ENCODE peak calls at places on chromosome 5, in nine cellular contexts. One of them, this sample, is unnamed.

GRCh38 chr5:766666-767431 is 17.7 kb downstream of the ZDHHC11B start:
- DNase-seq in EL: no peak
- DNase-seq in AG08396: no peak
- DNase-seq in iris pigment epithelial cell: no peak
- DNase-seq in AG04450: no peak
- DNase-seq in adipocyte: no peak
- DNase-seq in stimulated activated CD8-positive, alpha-beta memory T cell treated with anti-CD3 and anti-CD28 coated beads, Interleukin-2, amount 100 ng/mL, for 48 hours: no peak
- DNase-seq in NCI-H748 treated with DMSO at 0.1 percent for 48 hours: no peak
- DNase-seq in GM19239: no peak
- DNase-seq in this sample: no peak

GRCh38 chr5:72096602-72097205 is 10.6 kb upstream of the MAP1B start:
- DNase-seq in EL: peak
- DNase-seq in AG08396: no peak
- DNase-seq in iris pigment epithelial cell: no peak
- DNase-seq in AG04450: no peak
- DNase-seq in adipocyte: no peak
- DNase-seq in stimulated activated CD8-positive, alpha-beta memory T cell treated with anti-CD3 and anti-CD28 coated beads, Interleukin-2, amount 100 ng/mL, for 48 hours: no peak
- DNase-seq in NCI-H748 treated with DMSO at 0.1 percent for 48 hours: no peak
- DNase-seq in GM19239: no peak
- DNase-seq in this sample: no peak

GRCh38 chr5:169873642-169874041 is 106.7 kb downstream of the INSYN2B start:
- DNase-seq in EL: no peak
- DNase-seq in AG08396: no peak
- DNase-seq in iris pigment epithelial cell: peak
- DNase-seq in AG04450: no peak
- DNase-seq in adipocyte: no peak
- DNase-seq in stimulated activated CD8-positive, alpha-beta memory T cell treated with anti-CD3 and anti-CD28 coated beads, Interleukin-2, amount 100 ng/mL, for 48 hours: no peak
- DNase-seq in NCI-H748 treated with DMSO at 0.1 percent for 48 hours: no peak
- DNase-seq in GM19239: no peak
- DNase-seq in this sample: no peak

GRCh38 chr5:6780802-6781391 is 67.7 kb downstream of the TENT4A start:
- DNase-seq in EL: no peak
- DNase-seq in AG08396: no peak
- DNase-seq in iris pigment epithelial cell: no peak
- DNase-seq in AG04450: no peak
- DNase-seq in adipocyte: no peak
- DNase-seq in stimulated activated CD8-positive, alpha-beta memory T cell treated with anti-CD3 and anti-CD28 coated beads, Interleukin-2, amount 100 ng/mL, for 48 hours: no peak
- DNase-seq in NCI-H748 treated with DMSO at 0.1 percent for 48 hours: no peak
- DNase-seq in GM19239: no peak
- DNase-seq in this sample: no peak

GRCh38 chr5:112685929-112686328 is 51.8 kb upstream of the APC start:
- DNase-seq in EL: peak
- DNase-seq in AG08396: no peak
- DNase-seq in iris pigment epithelial cell: no peak
- DNase-seq in AG04450: no peak
- DNase-seq in adipocyte: peak
- DNase-seq in stimulated activated CD8-positive, alpha-beta memory T cell treated with anti-CD3 and anti-CD28 coated beads, Interleukin-2, amount 100 ng/mL, for 48 hours: no peak
- DNase-seq in NCI-H748 treated with DMSO at 0.1 percent for 48 hours: no peak
- DNase-seq in GM19239: no peak
- DNase-seq in this sample: no peak

GRCh38 chr5:154179846-154180710 is 10.5 kb upstream of the GALNT10 start:
- DNase-seq in EL: peak
- DNase-seq in AG08396: peak
- DNase-seq in iris pigment epithelial cell: peak
- DNase-seq in AG04450: peak
- DNase-seq in adipocyte: peak
- DNase-seq in stimulated activated CD8-positive, alpha-beta memory T cell treated with anti-CD3 and anti-CD28 coated beads, Interleukin-2, amount 100 ng/mL, for 48 hours: no peak
- DNase-seq in NCI-H748 treated with DMSO at 0.1 percent for 48 hours: peak
- DNase-seq in GM19239: no peak
- DNase-seq in this sample: no peak

GRCh38 chr5:179176571-179177230 is 116.5 kb downstream of the ZNF354C start:
- DNase-seq in EL: no peak
- DNase-seq in AG08396: no peak
- DNase-seq in iris pigment epithelial cell: no peak
- DNase-seq in AG04450: no peak
- DNase-seq in adipocyte: no peak
- DNase-seq in stimulated activated CD8-positive, alpha-beta memory T cell treated with anti-CD3 and anti-CD28 coated beads, Interleukin-2, amount 100 ng/mL, for 48 hours: no peak
- DNase-seq in NCI-H748 treated with DMSO at 0.1 percent for 48 hours: no peak
- DNase-seq in GM19239: no peak
- DNase-seq in this sample: no peak

GRCh38 chr5:109327572-109327971 is 82.2 kb downstream of the PJA2 start:
- DNase-seq in EL: no peak
- DNase-seq in AG08396: no peak
- DNase-seq in iris pigment epithelial cell: no peak
- DNase-seq in AG04450: no peak
- DNase-seq in adipocyte: no peak
- DNase-seq in stimulated activated CD8-positive, alpha-beta memory T cell treated with anti-CD3 and anti-CD28 coated beads, Interleukin-2, amount 100 ng/mL, for 48 hours: no peak
- DNase-seq in NCI-H748 treated with DMSO at 0.1 percent for 48 hours: no peak
- DNase-seq in GM19239: no peak
- DNase-seq in this sample: no peak

GRCh38 chr5:142915840-142916424 is 145.8 kb downstream of the ARHGAP26 start:
- DNase-seq in EL: peak
- DNase-seq in AG08396: peak
- DNase-seq in iris pigment epithelial cell: peak
- DNase-seq in AG04450: no peak
- DNase-seq in adipocyte: no peak
- DNase-seq in stimulated activated CD8-positive, alpha-beta memory T cell treated with anti-CD3 and anti-CD28 coated beads, Interleukin-2, amount 100 ng/mL, for 48 hours: no peak
- DNase-seq in NCI-H748 treated with DMSO at 0.1 percent for 48 hours: peak
- DNase-seq in GM19239: peak
- DNase-seq in this sample: peak